ENCODE peak calls at places on chromosomes 16 and 17, in eight cellular contexts. One of them, this sample, is unnamed.

GRCh38 chr16:86590501-86591144 is 12.3 kb downstream of the FOXL1 start:
- DNase-seq in H1: no peak
- DNase-seq in GM06990: no peak
- DNase-seq in HL-60: no peak
- DNase-seq in fibroblast of mammary gland: peak; percentile 91
- DNase-seq in fibroblast of pulmonary artery: peak; percentile 93
- DNase-seq in upper lobe of right lung: no peak
- DNase-seq in mammary epithelial cell: peak; percentile 79
- DNase-seq in this sample: no peak

GRCh38 chr17:66834919-66835454 is at the start of gene CACNG5:
- DNase-seq in H1: no peak
- DNase-seq in fibroblast of pulmonary artery: no peak
- DNase-seq in GM06990: no peak
- DNase-seq in upper lobe of right lung: peak; percentile 57
- DNase-seq in mammary epithelial cell: no peak
- DNase-seq in fibroblast of mammary gland: no peak
- DNase-seq in HL-60: no peak
- DNase-seq in this sample: peak; percentile 3

GRCh38 chr16:14092579-14092978 is 21.5 kb downstream of the MRTFB start:
- DNase-seq in upper lobe of right lung: no peak
- DNase-seq in mammary epithelial cell: no peak
- DNase-seq in H1: no peak
- DNase-seq in fibroblast of pulmonary artery: no peak
- DNase-seq in fibroblast of mammary gland: no peak
- DNase-seq in HL-60: no peak
- DNase-seq in GM06990: no peak
- DNase-seq in this sample: no peak

GRCh38 chr17:60604686-60605334 is 4.8 kb downstream of the PPM1D start:
- DNase-seq in GM06990: no peak
- DNase-seq in fibroblast of mammary gland: peak; percentile 67
- DNase-seq in fibroblast of pulmonary artery: peak; percentile 46
- DNase-seq in HL-60: no peak
- DNase-seq in H1: no peak
- DNase-seq in mammary epithelial cell: peak; percentile 73
- DNase-seq in upper lobe of right lung: no peak
- DNase-seq in this sample: no peak

GRCh38 chr17:489758-490329 is 137.2 kb upstream of the RPH3AL start:
- DNase-seq in H1: no peak
- DNase-seq in upper lobe of right lung: peak; percentile 70
- DNase-seq in HL-60: peak; percentile 57
- DNase-seq in GM06990: peak; percentile 74
- DNase-seq in mammary epithelial cell: peak; percentile 40
- DNase-seq in fibroblast of mammary gland: peak; percentile 36
- DNase-seq in fibroblast of pulmonary artery: peak; percentile 33
- DNase-seq in this sample: peak; percentile 86

GRCh38 chr16:4200000-4200780 is 41.7 kb downstream of the SRL start:
- DNase-seq in mammary epithelial cell: peak; percentile 51
- DNase-seq in H1: no peak
- DNase-seq in GM06990: no peak
- DNase-seq in fibroblast of pulmonary artery: peak; percentile 68
- DNase-seq in upper lobe of right lung: peak; percentile 89
- DNase-seq in fibroblast of mammary gland: peak; percentile 60
- DNase-seq in HL-60: peak; percentile 72
- DNase-seq in this sample: peak; percentile 21

GRCh38 chr16:54447606-54448440 is 161.2 kb upstream of the IRX3 start:
- DNase-seq in H1: no peak
- DNase-seq in fibroblast of pulmonary artery: peak; percentile 74
- DNase-seq in HL-60: no peak
- DNase-seq in upper lobe of right lung: no peak
- DNase-seq in GM06990: no peak
- DNase-seq in fibroblast of mammary gland: peak; percentile 93
- DNase-seq in mammary epithelial cell: peak; percentile 84
- DNase-seq in this sample: no peak

GRCh38 chr17:66982011-66982508 is 17.6 kb downstream of the CACNG4 start:
- DNase-seq in upper lobe of right lung: no peak
- DNase-seq in mammary epithelial cell: no peak
- DNase-seq in HL-60: no peak
- DNase-seq in fibroblast of pulmonary artery: no peak
- DNase-seq in H1: no peak
- DNase-seq in GM06990: no peak
- DNase-seq in fibroblast of mammary gland: peak; percentile 72
- DNase-seq in this sample: no peak

GRCh38 chr17:29930399-29931010 is 477 bp upstream of the SSH2 start:
- DNase-seq in GM06990: peak; percentile 18
- DNase-seq in fibroblast of pulmonary artery: no peak
- DNase-seq in H1: no peak
- DNase-seq in mammary epithelial cell: peak; percentile 12
- DNase-seq in HL-60: no peak
- DNase-seq in fibroblast of mammary gland: peak; percentile 38
- DNase-seq in upper lobe of right lung: no peak
- DNase-seq in this sample: peak; percentile 7

GRCh38 chr16:58109330-58109729 is 19.9 kb downstream of the CFAP20 start:
- DNase-seq in mammary epithelial cell: no peak
- DNase-seq in upper lobe of right lung: peak; percentile 9
- DNase-seq in H1: no peak
- DNase-seq in fibroblast of pulmonary artery: no peak
- DNase-seq in HL-60: no peak
- DNase-seq in fibroblast of mammary gland: no peak
- DNase-seq in GM06990: no peak
- DNase-seq in this sample: no peak

GRCh38 chr17:601462-602303 is 113.0 kb downstream of the VPS53 start:
- DNase-seq in HL-60: peak; percentile 73
- DNase-seq in H1: no peak
- DNase-seq in GM06990: no peak
- DNase-seq in upper lobe of right lung: no peak
- DNase-seq in mammary epithelial cell: no peak
- DNase-seq in fibroblast of pulmonary artery: peak; percentile 79
- DNase-seq in fibroblast of mammary gland: peak; percentile 24
- DNase-seq in this sample: no peak

GRCh38 chr17:39755550-39756375 is 18.0 kb downstream of the GRB7 start:
- DNase-seq in fibroblast of pulmonary artery: no peak
- DNase-seq in HL-60: no peak
- DNase-seq in GM06990: peak; percentile 80
- DNase-seq in H1: no peak
- DNase-seq in mammary epithelial cell: no peak
- DNase-seq in upper lobe of right lung: no peak
- DNase-seq in fibroblast of mammary gland: peak; percentile 2
- DNase-seq in this sample: peak; percentile 92

GRCh38 chr17:8807070-8807550 is 7.9 kb upstream of the MFSD6L start:
- DNase-seq in GM06990: peak; percentile 85
- DNase-seq in HL-60: peak; percentile 78
- DNase-seq in fibroblast of pulmonary artery: no peak
- DNase-seq in fibroblast of mammary gland: peak; percentile 6
- DNase-seq in H1: no peak
- DNase-seq in upper lobe of right lung: no peak
- DNase-seq in mammary epithelial cell: no peak
- DNase-seq in this sample: peak; percentile 96

GRCh38 chr16:8554881-8555280 is 35.4 kb downstream of the TMEM114 start:
- DNase-seq in GM06990: no peak
- DNase-seq in fibroblast of pulmonary artery: no peak
- DNase-seq in mammary epithelial cell: no peak
- DNase-seq in HL-60: no peak
- DNase-seq in upper lobe of right lung: no peak
- DNase-seq in fibroblast of mammary gland: no peak
- DNase-seq in H1: no peak
- DNase-seq in this sample: no peak

GRCh38 chr17:3985800-3986199 is 21.6 kb upstream of the ATP2A3 start:
- DNase-seq in fibroblast of mammary gland: no peak
- DNase-seq in H1: no peak
- DNase-seq in upper lobe of right lung: peak; percentile 63
- DNase-seq in fibroblast of pulmonary artery: no peak
- DNase-seq in mammary epithelial cell: no peak
- DNase-seq in HL-60: no peak
- DNase-seq in GM06990: no peak
- DNase-seq in this sample: no peak

GRCh38 chr17:70184770-70185169 is 15.4 kb downstream of the KCNJ2 start:
- DNase-seq in fibroblast of pulmonary artery: peak; percentile 17
- DNase-seq in H1: no peak
- DNase-seq in fibroblast of mammary gland: peak; percentile 88
- DNase-seq in mammary epithelial cell: peak; percentile 76
- DNase-seq in upper lobe of right lung: no peak
- DNase-seq in HL-60: no peak
- DNase-seq in GM06990: no peak
- DNase-seq in this sample: no peak

GRCh38 chr17:5703736-5704135 is 119.4 kb upstream of the NLRP1 start:
- DNase-seq in H1: no peak
- DNase-seq in fibroblast of mammary gland: no peak
- DNase-seq in mammary epithelial cell: no peak
- DNase-seq in fibroblast of pulmonary artery: no peak
- DNase-seq in upper lobe of right lung: no peak
- DNase-seq in HL-60: no peak
- DNase-seq in GM06990: no peak
- DNase-seq in this sample: no peak

GRCh38 chr17:77011173-77012011 is 129.4 kb upstream of the SEC14L1 start:
- DNase-seq in H1: no peak
- DNase-seq in mammary epithelial cell: peak; percentile 34
- DNase-seq in fibroblast of mammary gland: peak; percentile 52
- DNase-seq in fibroblast of pulmonary artery: peak; percentile 70
- DNase-seq in upper lobe of right lung: no peak
- DNase-seq in HL-60: peak; percentile 28
- DNase-seq in GM06990: no peak
- DNase-seq in this sample: peak; percentile 48

GRCh38 chr16:66427871-66428681 is 981 bp downstream of the BEAN1 start:
- DNase-seq in upper lobe of right lung: no peak
- DNase-seq in HL-60: no peak
- DNase-seq in fibroblast of pulmonary artery: no peak
- DNase-seq in fibroblast of mammary gland: no peak
- DNase-seq in H1: no peak
- DNase-seq in GM06990: no peak
- DNase-seq in mammary epithelial cell: no peak
- DNase-seq in this sample: no peak

GRCh38 chr16:66429290-66429962 is 2.3 kb downstream of the BEAN1 start:
- DNase-seq in HL-60: no peak
- DNase-seq in fibroblast of mammary gland: no peak
- DNase-seq in GM06990: no peak
- DNase-seq in H1: no peak
- DNase-seq in fibroblast of pulmonary artery: no peak
- DNase-seq in upper lobe of right lung: no peak
- DNase-seq in mammary epithelial cell: no peak
- DNase-seq in this sample: no peak

GRCh38 chr16:66430214-66430613 is 3.1 kb downstream of the BEAN1 start:
- DNase-seq in H1: no peak
- DNase-seq in mammary epithelial cell: no peak
- DNase-seq in HL-60: no peak
- DNase-seq in GM06990: no peak
- DNase-seq in upper lobe of right lung: no peak
- DNase-seq in fibroblast of mammary gland: no peak
- DNase-seq in fibroblast of pulmonary artery: no peak
- DNase-seq in this sample: no peak

GRCh38 chr16:66427451-66427860 is 361 bp downstream of the BEAN1 start:
- DNase-seq in HL-60: no peak
- DNase-seq in fibroblast of pulmonary artery: no peak
- DNase-seq in upper lobe of right lung: no peak
- DNase-seq in fibroblast of mammary gland: no peak
- DNase-seq in mammary epithelial cell: no peak
- DNase-seq in H1: no peak
- DNase-seq in GM06990: no peak
- DNase-seq in this sample: no peak

GRCh38 chr16:66428682-66429251 is 1.7 kb downstream of the BEAN1 start:
- DNase-seq in upper lobe of right lung: no peak
- DNase-seq in HL-60: no peak
- DNase-seq in mammary epithelial cell: no peak
- DNase-seq in H1: no peak
- DNase-seq in GM06990: no peak
- DNase-seq in fibroblast of mammary gland: no peak
- DNase-seq in fibroblast of pulmonary artery: no peak
- DNase-seq in this sample: no peak
- TF ChIP-seq CTCF in upper lobe of right lung: no peak
- TF ChIP-seq CTCF in HL-60: no peak
- TF ChIP-seq CTCF in mammary epithelial cell: no peak
- TF ChIP-seq CTCF in H1: no peak
- TF ChIP-seq CTCF in GM06990: no peak
- TF ChIP-seq CTCF in fibroblast of mammary gland: no peak
- TF ChIP-seq CTCF in fibroblast of pulmonary artery: no peak
- TF ChIP-seq CTCF in this sample: no peak

GRCh38 chr17:79182176-79183160 is 107.8 kb downstream of the ENGASE start:
- DNase-seq in H1: no peak
- DNase-seq in mammary epithelial cell: no peak
- DNase-seq in upper lobe of right lung: no peak
- DNase-seq in fibroblast of mammary gland: no peak
- DNase-seq in HL-60: no peak
- DNase-seq in GM06990: no peak
- DNase-seq in fibroblast of pulmonary artery: no peak
- DNase-seq in this sample: no peak
- H3K4me3 ChIP-seq in H1: peak overlapping the region; percentile 56
- H3K4me3 ChIP-seq in mammary epithelial cell: no peak overlapping the region
- H3K4me3 ChIP-seq in upper lobe of right lung: no peak overlapping the region
- H3K4me3 ChIP-seq in fibroblast of mammary gland: no peak overlapping the region
- H3K4me3 ChIP-seq in HL-60: no peak overlapping the region
- H3K4me3 ChIP-seq in GM06990: no peak overlapping the region
- H3K4me3 ChIP-seq in fibroblast of pulmonary artery: no peak overlapping the region
- H3K4me3 ChIP-seq in this sample: no peak overlapping the region

DNA sequence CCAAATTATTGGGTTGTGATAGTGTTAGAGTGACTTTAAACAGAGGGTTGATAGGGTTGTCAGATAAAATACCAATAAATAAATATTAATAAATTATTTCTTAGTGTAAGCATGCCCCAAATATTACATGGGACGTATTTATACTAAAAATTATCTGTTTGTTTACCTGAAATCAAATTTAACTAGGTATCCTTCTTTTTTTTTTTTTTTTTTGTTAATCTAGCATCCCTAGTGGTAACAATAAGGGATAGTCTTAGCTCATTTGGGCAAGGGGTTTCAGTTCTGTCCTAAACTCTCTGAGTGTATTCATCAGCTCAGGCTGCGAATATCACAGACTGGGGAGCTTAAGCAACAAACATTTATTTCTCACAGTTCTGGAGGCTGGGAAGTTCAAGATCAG is 1.3 kb downstream of the CLEC19A start:
- DNase-seq in mammary epithelial cell: no peak
- DNase-seq in fibroblast of mammary gland: no peak
- DNase-seq in fibroblast of pulmonary artery: no peak
- DNase-seq in H1: no peak
- DNase-seq in HL-60: no peak
- DNase-seq in GM06990: no peak
- DNase-seq in upper lobe of right lung: no peak
- DNase-seq in this sample: no peak
- TF ChIP-seq CTCF in mammary epithelial cell: no peak
- TF ChIP-seq CTCF in fibroblast of mammary gland: no peak
- TF ChIP-seq CTCF in fibroblast of pulmonary artery: no peak
- TF ChIP-seq CTCF in H1: no peak
- TF ChIP-seq CTCF in HL-60: no peak
- TF ChIP-seq CTCF in GM06990: no peak
- TF ChIP-seq CTCF in upper lobe of right lung: no peak
- TF ChIP-seq CTCF in this sample: no peak

DNA sequence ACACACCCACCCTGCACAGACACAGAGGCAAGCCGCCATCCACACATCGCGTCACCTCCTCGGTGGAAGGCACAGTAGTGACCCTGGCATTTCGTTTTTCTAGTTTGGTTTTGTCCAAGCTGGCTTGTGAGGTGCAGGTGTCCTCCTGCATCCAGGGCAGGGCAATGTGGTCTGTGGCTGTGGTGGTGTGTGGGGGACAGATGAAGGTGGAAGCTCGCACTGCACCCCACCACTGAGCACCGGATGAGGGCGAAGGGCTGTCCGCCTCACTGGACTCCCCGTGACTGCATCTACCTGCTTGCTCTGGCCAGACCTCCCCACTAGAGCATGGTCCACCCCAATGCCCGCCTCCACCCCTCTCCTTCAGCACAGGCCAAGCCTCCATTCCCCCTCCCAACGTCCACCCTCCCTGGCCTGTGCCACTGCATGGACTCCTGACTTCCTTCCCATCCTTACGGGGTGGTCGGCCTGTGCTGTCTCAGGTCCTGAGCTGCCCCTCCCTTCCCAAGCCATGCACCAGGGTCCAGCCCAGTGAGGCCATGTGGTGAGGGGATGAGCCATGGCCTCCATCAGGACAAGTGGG is 78.8 kb upstream of the CBX4 start:
- DNase-seq in mammary epithelial cell: no peak
- DNase-seq in GM06990: no peak
- DNase-seq in H1: no peak
- DNase-seq in HL-60: no peak
- DNase-seq in fibroblast of mammary gland: no peak
- DNase-seq in upper lobe of right lung: no peak
- DNase-seq in fibroblast of pulmonary artery: no peak
- DNase-seq in this sample: no peak
- H3K4me3 ChIP-seq in mammary epithelial cell: no peak overlapping the region
- H3K4me3 ChIP-seq in GM06990: no peak overlapping the region
- H3K4me3 ChIP-seq in H1: no peak overlapping the region
- H3K4me3 ChIP-seq in HL-60: no peak overlapping the region
- H3K4me3 ChIP-seq in fibroblast of mammary gland: no peak overlapping the region
- H3K4me3 ChIP-seq in upper lobe of right lung: no peak overlapping the region
- H3K4me3 ChIP-seq in fibroblast of pulmonary artery: no peak overlapping the region
- H3K4me3 ChIP-seq in this sample: no peak overlapping the region

This sample was measured in GM12865.